ENCODE peak calls at places on chromosomes 2 and 18, in five cellular contexts. One of them, this sample, is unnamed. For H3K9me2, the result is how much of the 10 kb centered on the place peaks cover.

GRCh38 chr2:144771348-144771747 is 251.4 kb upstream of the ZEB2 start:
- DNase-seq in MM.1S: no peak
- DNase-seq in PC-3: no peak
- DNase-seq in HCT116: no peak
- DNase-seq in hepatocyte: no peak
- DNase-seq in this sample: no peak

GRCh38 chr2:222854773-222855700 is 5.8 kb upstream of the ACSL3 start:
- DNase-seq in MM.1S: no peak
- DNase-seq in PC-3: no peak
- DNase-seq in HCT116: no peak
- DNase-seq in hepatocyte: no peak
- DNase-seq in this sample: no peak

GRCh38 chr2:12087671-12088380 is 341.4 kb downstream of the LPIN1 start:
- DNase-seq in MM.1S: no peak
- DNase-seq in PC-3: peak
- DNase-seq in HCT116: no peak
- DNase-seq in hepatocyte: no peak
- DNase-seq in this sample: peak

GRCh38 chr2:130764035-130764820 is 8.9 kb downstream of the AMER3 start:
- DNase-seq in MM.1S: no peak
- DNase-seq in PC-3: no peak
- DNase-seq in HCT116: no peak
- DNase-seq in hepatocyte: no peak
- DNase-seq in this sample: no peak

GRCh38 chr18:5979971-5980457 is 84.7 kb upstream of the TMEM200C start:
- DNase-seq in MM.1S: peak
- DNase-seq in PC-3: no peak
- DNase-seq in HCT116: no peak
- DNase-seq in hepatocyte: no peak
- DNase-seq in this sample: no peak

GRCh38 chr2:238420878-238421694 is 5.6 kb upstream of the ASB1 start:
- DNase-seq in MM.1S: no peak
- DNase-seq in PC-3: no peak
- DNase-seq in HCT116: no peak
- DNase-seq in hepatocyte: peak
- DNase-seq in this sample: no peak

GRCh38 chr2:27960237-27960912 is 69.8 kb downstream of the BABAM2 start:
- DNase-seq in MM.1S: no peak
- DNase-seq in PC-3: peak
- DNase-seq in HCT116: no peak
- DNase-seq in hepatocyte: peak
- DNase-seq in this sample: peak

GRCh38 chr2:177748360-177748759 is 324.2 kb downstream of the PDE11A start:
- DNase-seq in MM.1S: no peak
- DNase-seq in PC-3: no peak
- DNase-seq in HCT116: no peak
- DNase-seq in hepatocyte: no peak
- DNase-seq in this sample: no peak

GRCh38 chr18:58525517-58525916 is 103.4 kb downstream of the ALPK2 start:
- DNase-seq in MM.1S: no peak
- DNase-seq in PC-3: no peak
- DNase-seq in HCT116: no peak
- DNase-seq in hepatocyte: no peak
- DNase-seq in this sample: peak

GRCh38 chr18:23341383-23341782 is 111.7 kb upstream of the RIOK3 start:
- DNase-seq in MM.1S: no peak
- DNase-seq in PC-3: no peak
- DNase-seq in HCT116: no peak
- DNase-seq in hepatocyte: no peak
- DNase-seq in this sample: peak

GRCh38 chr18:79169958-79170555 is 100.9 kb downstream of the ATP9B start:
- DNase-seq in MM.1S: no peak
- DNase-seq in PC-3: peak
- DNase-seq in HCT116: no peak
- DNase-seq in hepatocyte: no peak
- DNase-seq in this sample: peak

GRCh38 chr18:7032537-7032936 is 85.1 kb downstream of the LAMA1 start:
- DNase-seq in MM.1S: no peak
- DNase-seq in PC-3: no peak
- DNase-seq in HCT116: no peak
- DNase-seq in hepatocyte: no peak
- DNase-seq in this sample: no peak

GRCh38 chr2:127158614-127159290 is 51.8 kb upstream of the BIN1 start:
- DNase-seq in MM.1S: no peak
- DNase-seq in PC-3: no peak
- DNase-seq in HCT116: no peak
- DNase-seq in hepatocyte: no peak
- DNase-seq in this sample: no peak

GRCh38 chr2:96636772-96637171 is 1.3 kb downstream of the KANSL3 start:
- DNase-seq in MM.1S: no peak
- DNase-seq in PC-3: peak
- DNase-seq in HCT116: no peak
- DNase-seq in hepatocyte: no peak
- DNase-seq in this sample: peak

GRCh38 chr2:43848174-43848573 is 9.4 kb downstream of the ABCG8 start:
- DNase-seq in MM.1S: peak
- DNase-seq in PC-3: peak
- DNase-seq in HCT116: peak
- DNase-seq in hepatocyte: no peak
- DNase-seq in this sample: no peak

GRCh38 chr2:54606393-54606973 is 117.0 kb upstream of the EML6 start:
- DNase-seq in MM.1S: no peak
- DNase-seq in PC-3: no peak
- DNase-seq in HCT116: no peak
- DNase-seq in hepatocyte: no peak
- DNase-seq in this sample: peak

GRCh38 chr18:5582054-5582453 is 38.3 kb upstream of the EPB41L3 start:
- DNase-seq in MM.1S: no peak
- DNase-seq in PC-3: no peak
- DNase-seq in HCT116: no peak
- DNase-seq in hepatocyte: peak
- DNase-seq in this sample: peak

GRCh38 chr2:29228276-29228675 is 113.1 kb downstream of the CLIP4 start:
- DNase-seq in MM.1S: no peak
- DNase-seq in PC-3: no peak
- DNase-seq in HCT116: no peak
- DNase-seq in hepatocyte: no peak
- DNase-seq in this sample: peak

GRCh38 chr2:156405586-156405985 is 30.6 kb upstream of the GPD2 start:
- DNase-seq in MM.1S: no peak
- DNase-seq in PC-3: no peak
- DNase-seq in HCT116: no peak
- DNase-seq in hepatocyte: peak
- DNase-seq in this sample: peak

GRCh38 chr2:64938607-64939285 is 50.5 kb upstream of the SLC1A4 start:
- DNase-seq in MM.1S: peak
- DNase-seq in PC-3: no peak
- DNase-seq in HCT116: no peak
- DNase-seq in hepatocyte: no peak
- DNase-seq in this sample: no peak
- H3K4me2 ChIP-seq in MM.1S: peak
- H3K4me2 ChIP-seq in PC-3: no peak
- H3K4me2 ChIP-seq in HCT116: no peak
- H3K4me2 ChIP-seq in hepatocyte: no peak
- H3K4me2 ChIP-seq in this sample: no peak

GRCh38 chr2:7988440-7988839 is 693.4 kb upstream of the ID2 start:
- DNase-seq in MM.1S: no peak
- DNase-seq in PC-3: peak
- DNase-seq in HCT116: no peak
- DNase-seq in hepatocyte: no peak
- DNase-seq in this sample: no peak
- H3K9me2 ChIP-seq in MM.1S: under half
- H3K9me2 ChIP-seq in PC-3: under half
- H3K9me2 ChIP-seq in HCT116: under half
- H3K9me2 ChIP-seq in hepatocyte: under half
- H3K9me2 ChIP-seq in this sample: under half

GRCh38 chr2:197978971-197979370 is 174.6 kb downstream of the PLCL1 start:
- DNase-seq in MM.1S: no peak
- DNase-seq in PC-3: no peak
- DNase-seq in HCT116: no peak
- DNase-seq in hepatocyte: no peak
- DNase-seq in this sample: no peak

GRCh38 chr2:197985029-197985428 is 180.6 kb downstream of the PLCL1 start:
- DNase-seq in MM.1S: no peak
- DNase-seq in PC-3: no peak
- DNase-seq in HCT116: no peak
- DNase-seq in hepatocyte: no peak
- DNase-seq in this sample: no peak

GRCh38 chr2:197986977-197987376 is 182.6 kb downstream of the PLCL1 start:
- DNase-seq in MM.1S: no peak
- DNase-seq in PC-3: no peak
- DNase-seq in HCT116: no peak
- DNase-seq in hepatocyte: no peak
- DNase-seq in this sample: no peak

DNA sequence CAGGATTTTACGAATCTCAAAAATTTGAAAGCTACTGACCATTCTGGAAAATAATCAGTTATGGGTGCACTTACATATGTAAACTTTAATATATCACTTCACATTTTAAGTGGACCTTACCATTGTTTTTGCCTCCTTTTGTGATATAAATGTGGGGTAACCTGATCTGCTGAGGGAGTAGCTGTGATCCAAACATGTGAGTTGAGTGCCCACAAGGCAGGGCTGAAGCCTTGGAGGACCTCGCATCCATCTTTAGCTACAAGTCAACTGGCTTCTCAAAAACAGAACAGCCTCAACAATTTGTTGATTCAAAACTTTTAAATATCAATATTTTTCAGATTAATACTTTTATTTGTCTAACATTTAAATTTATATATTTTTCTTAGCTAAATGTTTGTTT is 178.2 kb downstream of the PLCL1 start:
- DNase-seq in MM.1S: no peak
- DNase-seq in PC-3: no peak
- DNase-seq in HCT116: no peak
- DNase-seq in hepatocyte: no peak
- DNase-seq in this sample: no peak
- H3K27ac ChIP-seq in MM.1S: no peak
- H3K27ac ChIP-seq in PC-3: no peak
- H3K27ac ChIP-seq in HCT116: no peak
- H3K27ac ChIP-seq in hepatocyte: no peak
- H3K27ac ChIP-seq in this sample: no peak

GRCh38 chr2:97992836-97993825 is 2.6 kb downstream of the TMEM131 start:
- DNase-seq in MM.1S: no peak
- DNase-seq in PC-3: peak
- DNase-seq in HCT116: no peak
- DNase-seq in hepatocyte: no peak
- DNase-seq in this sample: peak

GRCh38 chr2:97988722-97989121 is 7.0 kb downstream of the TMEM131 start:
- DNase-seq in MM.1S: no peak
- DNase-seq in PC-3: no peak
- DNase-seq in HCT116: no peak
- DNase-seq in hepatocyte: no peak
- DNase-seq in this sample: no peak

GRCh38 chr2:97993926-97994325 is 1.8 kb downstream of the TMEM131 start:
- DNase-seq in MM.1S: no peak
- DNase-seq in PC-3: peak
- DNase-seq in HCT116: no peak
- DNase-seq in hepatocyte: no peak
- DNase-seq in this sample: peak

GRCh38 chr2:97995026-97995733 is 568 bp downstream of the TMEM131 start:
- DNase-seq in MM.1S: peak
- DNase-seq in PC-3: peak
- DNase-seq in HCT116: no peak
- DNase-seq in hepatocyte: peak
- DNase-seq in this sample: peak

GRCh38 chr2:97991081-97991856 is 4.5 kb downstream of the TMEM131 start:
- DNase-seq in MM.1S: no peak
- DNase-seq in PC-3: no peak
- DNase-seq in HCT116: no peak
- DNase-seq in hepatocyte: no peak
- DNase-seq in this sample: no peak
- H3K4me2 ChIP-seq in MM.1S: no peak
- H3K4me2 ChIP-seq in PC-3: peak
- H3K4me2 ChIP-seq in HCT116: no peak
- H3K4me2 ChIP-seq in hepatocyte: peak
- H3K4me2 ChIP-seq in this sample: no peak

DNA sequence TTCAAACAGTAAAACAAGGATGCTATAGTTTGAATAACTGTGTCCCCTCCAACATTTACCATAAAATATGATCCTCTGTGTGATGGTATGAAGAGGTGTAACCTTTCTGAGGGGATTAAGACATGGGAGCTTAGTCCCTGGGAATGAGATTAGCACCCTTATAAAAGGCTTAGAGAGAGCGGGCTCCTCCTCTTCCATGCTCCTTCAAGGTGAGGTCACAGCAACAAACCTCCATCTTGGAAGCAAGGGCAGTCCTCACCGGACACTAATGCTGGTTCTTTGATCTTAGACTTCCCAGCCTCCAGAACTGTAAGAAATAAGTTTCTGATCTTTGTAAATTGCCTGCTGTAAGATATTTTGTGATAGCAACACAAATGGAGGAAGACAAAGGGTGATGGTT is 700.3 kb downstream of the TMEM182 start:
- DNase-seq in MM.1S: no peak
- DNase-seq in PC-3: no peak
- DNase-seq in HCT116: no peak
- DNase-seq in hepatocyte: no peak
- DNase-seq in this sample: no peak
- H3K9me2 ChIP-seq in MM.1S: under half
- H3K9me2 ChIP-seq in PC-3: under half
- H3K9me2 ChIP-seq in HCT116: under half
- H3K9me2 ChIP-seq in hepatocyte: under half
- H3K9me2 ChIP-seq in this sample: under half

GRCh38 chr18:61766266-61766884 is 126.4 kb downstream of the RNF152 start:
- DNase-seq in MM.1S: no peak
- DNase-seq in PC-3: no peak
- DNase-seq in HCT116: no peak
- DNase-seq in hepatocyte: no peak
- DNase-seq in this sample: no peak

GRCh38 chr18:61761875-61762274 is 130.9 kb downstream of the RNF152 start:
- DNase-seq in MM.1S: no peak
- DNase-seq in PC-3: no peak
- DNase-seq in HCT116: no peak
- DNase-seq in hepatocyte: no peak
- DNase-seq in this sample: no peak

GRCh38 chr18:61770279-61770678 is 122.5 kb downstream of the RNF152 start:
- DNase-seq in MM.1S: no peak
- DNase-seq in PC-3: no peak
- DNase-seq in HCT116: no peak
- DNase-seq in hepatocyte: no peak
- DNase-seq in this sample: no peak

GRCh38 chr18:61765097-61765496 is 127.7 kb downstream of the RNF152 start:
- DNase-seq in MM.1S: no peak
- DNase-seq in PC-3: no peak
- DNase-seq in HCT116: no peak
- DNase-seq in hepatocyte: no peak
- DNase-seq in this sample: peak

DNA sequence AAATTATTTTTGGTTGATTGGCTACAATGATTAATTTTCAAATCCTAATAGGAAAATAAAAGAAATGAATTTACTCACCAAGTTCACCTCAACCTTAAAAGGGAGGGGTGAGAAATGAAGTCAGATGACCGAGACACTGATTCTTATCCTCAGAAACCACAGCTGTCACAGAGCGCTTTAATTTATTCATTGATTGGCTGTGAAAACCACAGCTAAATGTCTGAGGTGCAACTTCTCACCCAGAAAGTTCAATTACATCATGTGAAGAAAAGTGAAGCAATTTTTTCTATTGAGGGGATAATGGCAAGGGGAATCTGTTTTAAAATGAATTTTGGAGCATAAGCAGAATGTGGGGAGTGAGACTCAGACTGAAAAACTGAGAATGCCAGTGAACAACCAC is 128.4 kb downstream of the RNF152 start:
- DNase-seq in MM.1S: no peak
- DNase-seq in PC-3: no peak
- DNase-seq in HCT116: no peak
- DNase-seq in hepatocyte: no peak
- DNase-seq in this sample: no peak
- H3K27ac ChIP-seq in MM.1S: no peak
- H3K27ac ChIP-seq in PC-3: no peak
- H3K27ac ChIP-seq in HCT116: no peak
- H3K27ac ChIP-seq in hepatocyte: no peak
- H3K27ac ChIP-seq in this sample: peak